ENCODE peak calls at places on chromosome 2, in eight cellular contexts. U is adipocyte; T is CD8-positive, alpha-beta memory T cell; Z is ovary; G is tibial artery; O is H7; X is mucosa of descending colon; H is GM23248. E is an unnamed sample.
A peak's percentile ranks its signal among the peaks of the same experiment; 100 is the strongest.

GRCh38 chr2:146807568-146808168 is 1037.2 kb upstream of the ACVR2A start:
- DNase-seq in U (no peak), T (no peak), Z (no peak), G (no peak), O (no peak), X (peak; percentile 29), H (no peak), E (no peak)

GRCh38 chr2:181892795-181893435 is 1.4 kb downstream of the ITPRID2 start:
- DNase-seq in U (peak; percentile 68), T (no peak), Z (no peak), G (no peak), O (no peak), X (no peak), H (peak; percentile 64), E (no peak)

GRCh38 chr2:36854241-36854640 is 112.1 kb downstream of the STRN start:
- DNase-seq in U (no peak), T (no peak), Z (no peak), G (no peak), O (no peak), X (no peak), H (no peak), E (no peak)

GRCh38 chr2:216694826-216695217 is 527 bp downstream of the IGFBP5 start:
- DNase-seq in U (no peak), T (no peak), Z (no peak), G (no peak), O (no peak), X (no peak), H (no peak), E (no peak)

GRCh38 chr2:230956827-230957755 is 32.0 kb upstream of the GPR55 start:
- DNase-seq in U (peak; percentile 74), T (no peak), Z (peak; percentile 24), G (peak; percentile 39), O (peak; percentile 83), X (peak; percentile 68), H (peak; percentile 78), E (no peak)

GRCh38 chr2:204274991-204275390 is 270.3 kb upstream of the PARD3B start:
- DNase-seq in U (no peak), T (no peak), Z (no peak), G (no peak), O (no peak), X (no peak), H (no peak), E (no peak)

GRCh38 chr2:3470166-3470651 is 49.1 kb downstream of the ADI1 start:
- DNase-seq in U (peak; percentile 40), T (no peak), Z (peak; percentile 95), G (peak; percentile 63), O (no peak), X (peak; percentile 58), H (peak; percentile 91), E (peak; percentile 76)

GRCh38 chr2:16553222-16553621 is 112.4 kb downstream of the CYRIA start:
- DNase-seq in U (peak; percentile 4), T (no peak), Z (peak; percentile 14), G (peak; percentile 26), O (peak; percentile 8), X (no peak), H (peak; percentile 67), E (no peak)

GRCh38 chr2:7676714-7677113 is 759.5 kb downstream of the RNF144A start:
- DNase-seq in U (peak; percentile 43), T (no peak), Z (no peak), G (no peak), O (no peak), X (no peak), H (peak; percentile 22), E (no peak)

GRCh38 chr2:24466871-24467870 is 23.9 kb upstream of the NCOA1 start:
- DNase-seq in U (no peak), T (no peak), Z (no peak), G (no peak), O (peak; percentile 37), X (no peak), H (no peak), E (no peak)

GRCh38 chr2:24919100-24919976 is 699 bp downstream of the ADCY3 start:
- DNase-seq in U (peak; percentile 48), T (peak; percentile 66), Z (no peak), G (no peak), O (peak; percentile 83), X (peak; percentile 78), H (peak; percentile 65), E (no peak)

GRCh38 chr2:240449764-240450531 is 14.5 kb downstream of the GPC1 start:
- DNase-seq in U (no peak), T (no peak), Z (no peak), G (no peak), O (peak; percentile 91), X (peak; percentile 27), H (peak; percentile 31), E (no peak)

GRCh38 chr2:30159766-30160165 is 13.0 kb downstream of the YPEL5 start:
- DNase-seq in U (no peak), T (no peak), Z (no peak), G (no peak), O (no peak), X (no peak), H (no peak), E (no peak)

GRCh38 chr2:215699698-215700407 is 264.0 kb upstream of the FN1 start:
- DNase-seq in U (peak; percentile 41), T (no peak), Z (no peak), G (no peak), O (no peak), X (no peak), H (no peak), E (no peak)

GRCh38 chr2:213733893-213734292 is 449.6 kb downstream of the SPAG16 start:
- DNase-seq in U (no peak), T (no peak), Z (no peak), G (no peak), O (no peak), X (no peak), H (no peak), E (no peak)
- H3K4me3 ChIP-seq in U (no peak overlapping the region), T (no peak overlapping the region), Z (no peak overlapping the region), G (no peak overlapping the region), O (no peak overlapping the region), X (no peak overlapping the region), H (no peak overlapping the region), E (no peak overlapping the region)

DNA sequence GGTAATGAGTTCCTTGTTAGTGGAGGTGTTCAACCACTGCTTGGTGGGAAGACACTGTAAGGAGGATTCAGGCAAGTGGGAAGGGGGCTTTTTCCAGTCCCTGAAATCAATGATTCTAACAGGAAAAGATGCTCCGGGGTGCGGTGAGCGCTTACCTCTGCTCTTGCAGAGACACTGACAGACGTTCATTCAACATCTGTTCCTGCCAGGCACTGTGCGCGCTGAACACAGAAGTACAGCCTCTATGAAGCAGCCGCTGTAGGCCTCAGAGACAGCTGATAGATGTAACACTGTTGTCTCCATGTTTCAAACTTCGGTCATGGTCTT is 738 bp upstream of the CLIP4 start:
- DNase-seq in U (no peak), T (no peak), Z (peak; percentile 27), G (no peak), O (no peak), X (no peak), H (peak; percentile 48), E (no peak)
- H3K4me3 ChIP-seq in U (peak overlapping the region; percentile 94), T (peak overlapping the region; percentile 50), Z (no peak overlapping the region), G (peak overlapping the region; percentile 70), O (no peak overlapping the region), X (no peak overlapping the region), H (peak overlapping the region; percentile 97), E (no peak overlapping the region)

GRCh38 chr2:235264121-235264493 is 229.7 kb upstream of the AGAP1 start:
- DNase-seq in U (no peak), T (no peak), Z (no peak), G (no peak), O (no peak), X (no peak), H (no peak), E (no peak)
- H3K4me3 ChIP-seq in U (peak overlapping the region; percentile 69), T (no peak overlapping the region), Z (no peak overlapping the region), G (no peak overlapping the region), O (no peak overlapping the region), X (no peak overlapping the region), H (peak overlapping the region; percentile 61), E (peak overlapping the region; percentile 31)

DNA sequence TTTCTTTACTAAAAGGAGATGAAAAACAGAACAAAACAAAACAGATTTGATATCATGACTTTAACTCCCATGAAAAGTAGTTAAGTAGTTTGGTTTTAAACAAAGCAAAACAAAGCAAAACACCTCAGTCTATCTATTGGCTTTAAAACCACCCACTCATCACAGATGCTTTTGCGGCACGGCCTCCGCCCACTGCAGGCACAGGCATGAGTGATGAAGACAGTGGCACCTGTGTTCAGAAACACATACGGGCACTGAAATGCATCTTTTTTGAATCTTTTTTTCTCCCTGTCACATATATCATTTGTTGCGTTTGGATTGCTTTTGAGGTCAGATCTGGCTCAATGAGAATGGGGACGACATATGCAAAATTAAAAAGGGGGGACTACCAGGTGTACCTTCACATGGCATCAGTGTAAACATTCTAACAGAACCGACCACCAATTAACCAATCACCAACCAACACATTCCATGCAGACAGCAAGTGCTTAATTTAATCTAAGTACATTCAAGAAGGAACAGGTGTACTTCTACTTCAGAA is 147.4 kb upstream of the REV1 start:
- DNase-seq in U (no peak), T (no peak), Z (no peak), G (no peak), O (no peak), X (no peak), H (no peak), E (no peak)
- H3K4me3 ChIP-seq in U (no peak overlapping the region), T (no peak overlapping the region), Z (no peak overlapping the region), G (no peak overlapping the region), O (no peak overlapping the region), X (no peak overlapping the region), H (no peak overlapping the region), E (no peak overlapping the region)

DNA sequence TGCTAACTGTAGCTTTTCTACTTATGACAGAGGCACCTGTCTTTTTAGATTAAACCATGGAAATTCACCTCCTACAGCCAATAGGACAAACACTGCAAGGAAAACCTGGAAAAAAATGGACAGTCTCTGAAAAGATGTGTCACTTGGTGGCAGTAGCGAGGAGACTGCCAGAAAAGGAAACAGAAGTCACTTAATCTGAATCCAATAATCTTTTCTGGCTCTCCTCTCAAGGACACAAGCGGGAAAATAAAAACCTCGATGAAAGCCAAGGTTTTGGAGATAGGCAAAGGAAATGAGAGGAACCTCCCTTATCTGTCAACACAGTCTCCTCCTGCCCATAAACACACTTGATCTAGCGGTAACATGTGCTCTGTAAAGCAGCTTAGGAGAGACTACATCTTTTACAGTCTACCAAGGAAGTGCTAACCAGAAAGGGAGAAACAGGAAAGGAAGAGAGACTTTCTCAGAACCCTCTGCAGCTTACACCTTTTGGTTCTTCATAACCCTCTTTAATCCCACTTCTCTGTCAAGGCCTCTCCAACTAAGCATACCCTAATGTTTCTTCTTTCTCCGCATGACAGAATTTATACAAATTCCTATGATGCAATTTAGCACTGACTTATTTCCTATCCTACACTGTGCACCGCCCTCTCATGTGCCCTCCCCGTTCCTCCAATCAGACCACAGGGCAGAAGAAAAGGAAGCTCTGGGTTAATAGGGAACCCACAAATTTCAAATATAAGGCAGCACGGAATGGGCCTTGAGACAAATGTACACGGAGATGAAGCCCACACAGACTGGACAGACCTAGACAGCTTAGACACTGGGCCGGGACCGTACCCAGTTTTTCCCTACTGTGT is 52.8 kb downstream of the CLASP1 start:
- DNase-seq in U (peak; percentile 69), T (no peak), Z (peak; percentile 13), G (peak; percentile 39), O (peak; percentile 44), X (no peak), H (peak; percentile 66), E (peak; percentile 61)
- H3K4me3 ChIP-seq in U (peak overlapping the region; percentile 62), T (peak overlapping the region; percentile 11), Z (no peak overlapping the region), G (no peak overlapping the region), O (no peak overlapping the region), X (no peak overlapping the region), H (peak overlapping the region; percentile 52), E (peak overlapping the region; percentile 30)